ENCODE peak calls at places on chromosome 5, in six cellular contexts. One of them, this sample, is unnamed.

GRCh38 chr5:63011158-63011557 is 432.5 kb downstream of the LRRC70 start:
- DNase-seq in foreskin fibroblast: no peak
- DNase-seq in PC-3: no peak
- DNase-seq in ovary: no peak
- DNase-seq in AG09309: no peak
- DNase-seq in GM23248: no peak
- DNase-seq in this sample: no peak

GRCh38 chr5:9927106-9927505 is 297.0 kb upstream of the TAS2R1 start:
- DNase-seq in foreskin fibroblast: peak
- DNase-seq in PC-3: peak
- DNase-seq in ovary: no peak
- DNase-seq in AG09309: no peak
- DNase-seq in GM23248: peak
- DNase-seq in this sample: peak

GRCh38 chr5:96175090-96175489 is 213.4 kb upstream of the ELL2 start:
- DNase-seq in foreskin fibroblast: no peak
- DNase-seq in PC-3: peak
- DNase-seq in ovary: no peak
- DNase-seq in AG09309: no peak
- DNase-seq in GM23248: peak
- DNase-seq in this sample: no peak

GRCh38 chr5:923473-923873 is 30.8 kb downstream of the TRIP13 start:
- DNase-seq in foreskin fibroblast: peak
- DNase-seq in PC-3: peak
- DNase-seq in ovary: peak
- DNase-seq in AG09309: no peak
- DNase-seq in GM23248: peak
- DNase-seq in this sample: no peak

GRCh38 chr5:37889612-37890317 is 49.9 kb upstream of the GDNF start:
- DNase-seq in foreskin fibroblast: peak
- DNase-seq in PC-3: peak
- DNase-seq in ovary: no peak
- DNase-seq in AG09309: peak
- DNase-seq in GM23248: peak
- DNase-seq in this sample: peak

GRCh38 chr5:176152191-176152932 is 85.9 kb upstream of the SIMC1 start:
- DNase-seq in foreskin fibroblast: no peak
- DNase-seq in PC-3: no peak
- DNase-seq in ovary: no peak
- DNase-seq in AG09309: no peak
- DNase-seq in GM23248: no peak
- DNase-seq in this sample: no peak

GRCh38 chr5:122142480-122142879 is 13.1 kb downstream of the ZNF474 start:
- DNase-seq in foreskin fibroblast: peak
- DNase-seq in PC-3: peak
- DNase-seq in ovary: no peak
- DNase-seq in AG09309: no peak
- DNase-seq in GM23248: peak
- DNase-seq in this sample: peak

GRCh38 chr5:55921617-55922016 is 70.5 kb downstream of the IL31RA start:
- DNase-seq in foreskin fibroblast: no peak
- DNase-seq in PC-3: no peak
- DNase-seq in ovary: no peak
- DNase-seq in AG09309: no peak
- DNase-seq in GM23248: no peak
- DNase-seq in this sample: no peak

GRCh38 chr5:75337366-75338021 is 474 bp downstream of the HMGCR start:
- DNase-seq in foreskin fibroblast: no peak
- DNase-seq in PC-3: no peak
- DNase-seq in ovary: no peak
- DNase-seq in AG09309: no peak
- DNase-seq in GM23248: peak
- DNase-seq in this sample: no peak

GRCh38 chr5:107572800-107573368 is 97.9 kb downstream of the EFNA5 start:
- DNase-seq in foreskin fibroblast: no peak
- DNase-seq in PC-3: no peak
- DNase-seq in ovary: no peak
- DNase-seq in AG09309: no peak
- DNase-seq in GM23248: no peak
- DNase-seq in this sample: no peak

GRCh38 chr5:146697211-146697610 is 181.2 kb upstream of the GPR151 start:
- DNase-seq in foreskin fibroblast: no peak
- DNase-seq in PC-3: no peak
- DNase-seq in ovary: no peak
- DNase-seq in AG09309: no peak
- DNase-seq in GM23248: no peak
- DNase-seq in this sample: no peak

GRCh38 chr5:66931651-66932050 is 264.9 kb downstream of the CD180 start:
- DNase-seq in foreskin fibroblast: no peak
- DNase-seq in PC-3: no peak
- DNase-seq in ovary: no peak
- DNase-seq in AG09309: no peak
- DNase-seq in GM23248: no peak
- DNase-seq in this sample: no peak

GRCh38 chr5:129094924-129095797 is 612 bp downstream of the ISOC1 start:
- DNase-seq in foreskin fibroblast: peak
- DNase-seq in PC-3: peak
- DNase-seq in ovary: peak
- DNase-seq in AG09309: no peak
- DNase-seq in GM23248: peak
- DNase-seq in this sample: no peak

GRCh38 chr5:157648275-157648990 is 3.8 kb downstream of the SOX30 start:
- DNase-seq in foreskin fibroblast: no peak
- DNase-seq in PC-3: peak
- DNase-seq in ovary: no peak
- DNase-seq in AG09309: no peak
- DNase-seq in GM23248: no peak
- DNase-seq in this sample: no peak

GRCh38 chr5:167143726-167144125 is 1147.7 kb upstream of the WWC1 start:
- DNase-seq in foreskin fibroblast: no peak
- DNase-seq in PC-3: no peak
- DNase-seq in ovary: no peak
- DNase-seq in AG09309: no peak
- DNase-seq in GM23248: no peak
- DNase-seq in this sample: no peak

GRCh38 chr5:9445989-9446388 is 99.9 kb downstream of the SEMA5A start:
- DNase-seq in foreskin fibroblast: no peak
- DNase-seq in PC-3: no peak
- DNase-seq in ovary: no peak
- DNase-seq in AG09309: no peak
- DNase-seq in GM23248: peak
- DNase-seq in this sample: no peak

GRCh38 chr5:116032094-116032517 is at the start of gene ARL14EPL:
- DNase-seq in foreskin fibroblast: peak
- DNase-seq in PC-3: peak
- DNase-seq in ovary: no peak
- DNase-seq in AG09309: peak
- DNase-seq in GM23248: peak
- DNase-seq in this sample: peak

GRCh38 chr5:13227520-13227919 is 717.0 kb downstream of the DNAH5 start:
- DNase-seq in foreskin fibroblast: no peak
- DNase-seq in PC-3: no peak
- DNase-seq in ovary: no peak
- DNase-seq in AG09309: no peak
- DNase-seq in GM23248: no peak
- DNase-seq in this sample: no peak

GRCh38 chr5:107671742-107672211 is 1.0 kb upstream of the EFNA5 start:
- DNase-seq in foreskin fibroblast: peak
- DNase-seq in PC-3: peak
- DNase-seq in ovary: peak
- DNase-seq in AG09309: no peak
- DNase-seq in GM23248: peak
- DNase-seq in this sample: peak

GRCh38 chr5:126444137-126444536 is 20.9 kb downstream of the GRAMD2B start:
- DNase-seq in foreskin fibroblast: no peak
- DNase-seq in PC-3: no peak
- DNase-seq in ovary: no peak
- DNase-seq in AG09309: no peak
- DNase-seq in GM23248: no peak
- DNase-seq in this sample: no peak

GRCh38 chr5:168106008-168106761 is 185.3 kb upstream of the WWC1 start:
- DNase-seq in foreskin fibroblast: peak
- DNase-seq in PC-3: peak
- DNase-seq in ovary: no peak
- DNase-seq in AG09309: peak
- DNase-seq in GM23248: peak
- DNase-seq in this sample: peak

GRCh38 chr5:157280927-157281326 is 15.0 kb downstream of the CYFIP2 start:
- DNase-seq in foreskin fibroblast: peak
- DNase-seq in PC-3: no peak
- DNase-seq in ovary: no peak
- DNase-seq in AG09309: peak
- DNase-seq in GM23248: peak
- DNase-seq in this sample: no peak

GRCh38 chr5:111774525-111774924 is 17.5 kb upstream of the NREP start:
- DNase-seq in foreskin fibroblast: peak
- DNase-seq in PC-3: peak
- DNase-seq in ovary: no peak
- DNase-seq in AG09309: no peak
- DNase-seq in GM23248: no peak
- DNase-seq in this sample: no peak
- H3K4me3 ChIP-seq in foreskin fibroblast: no peak
- H3K4me3 ChIP-seq in PC-3: no peak
- H3K4me3 ChIP-seq in ovary: no peak
- H3K4me3 ChIP-seq in AG09309: no peak
- H3K4me3 ChIP-seq in GM23248: no peak
- H3K4me3 ChIP-seq in this sample: no peak

GRCh38 chr5:181047921-181048320 is 7.9 kb downstream of the BTNL9 start:
- DNase-seq in foreskin fibroblast: no peak
- DNase-seq in PC-3: no peak
- DNase-seq in ovary: no peak
- DNase-seq in AG09309: no peak
- DNase-seq in GM23248: no peak
- DNase-seq in this sample: no peak
- H3K4me3 ChIP-seq in foreskin fibroblast: no peak
- H3K4me3 ChIP-seq in PC-3: no peak
- H3K4me3 ChIP-seq in ovary: no peak
- H3K4me3 ChIP-seq in AG09309: no peak
- H3K4me3 ChIP-seq in GM23248: no peak
- H3K4me3 ChIP-seq in this sample: no peak

GRCh38 chr5:33772276-33772990 is 119.4 kb downstream of the ADAMTS12 start:
- DNase-seq in foreskin fibroblast: peak
- DNase-seq in PC-3: peak
- DNase-seq in ovary: no peak
- DNase-seq in AG09309: no peak
- DNase-seq in GM23248: peak
- DNase-seq in this sample: no peak
- H3K4me3 ChIP-seq in foreskin fibroblast: no peak
- H3K4me3 ChIP-seq in PC-3: no peak
- H3K4me3 ChIP-seq in ovary: no peak
- H3K4me3 ChIP-seq in AG09309: no peak
- H3K4me3 ChIP-seq in GM23248: no peak
- H3K4me3 ChIP-seq in this sample: no peak

DNA sequence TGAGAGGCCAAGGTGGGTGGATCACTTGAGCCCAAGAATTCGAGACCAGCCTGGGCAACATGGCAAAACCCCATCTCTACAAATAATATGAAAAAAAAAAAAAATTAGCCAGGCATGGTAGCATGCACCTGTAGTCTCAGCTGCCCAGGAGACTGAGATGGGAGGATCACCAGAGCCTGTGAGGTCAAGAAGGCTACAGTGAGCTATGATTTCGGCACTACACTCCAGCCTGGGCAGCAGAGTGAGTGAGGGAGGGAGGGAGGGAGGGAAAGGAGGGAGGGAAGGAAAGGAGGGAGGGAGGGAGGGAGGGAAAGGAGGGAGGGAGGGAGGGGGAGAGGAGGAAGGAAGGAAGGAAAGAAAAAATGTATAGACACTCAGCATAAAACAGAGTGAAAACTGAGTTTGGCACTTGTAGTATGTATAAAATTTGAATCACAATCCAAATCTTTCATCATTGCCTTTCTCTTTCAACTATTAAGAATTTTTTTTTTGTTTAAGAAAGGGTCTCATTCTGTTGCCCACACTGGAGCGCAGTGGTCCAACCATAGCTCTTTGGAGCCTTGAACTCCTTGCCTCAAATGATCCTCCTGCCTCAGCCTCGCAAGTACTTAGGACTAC is 27.8 kb downstream of the SERINC5 start:
- DNase-seq in foreskin fibroblast: no peak
- DNase-seq in PC-3: no peak
- DNase-seq in ovary: no peak
- DNase-seq in AG09309: no peak
- DNase-seq in GM23248: no peak
- DNase-seq in this sample: no peak
- H3K4me3 ChIP-seq in foreskin fibroblast: no peak
- H3K4me3 ChIP-seq in PC-3: no peak
- H3K4me3 ChIP-seq in ovary: no peak
- H3K4me3 ChIP-seq in AG09309: no peak
- H3K4me3 ChIP-seq in GM23248: no peak
- H3K4me3 ChIP-seq in this sample: no peak

DNA sequence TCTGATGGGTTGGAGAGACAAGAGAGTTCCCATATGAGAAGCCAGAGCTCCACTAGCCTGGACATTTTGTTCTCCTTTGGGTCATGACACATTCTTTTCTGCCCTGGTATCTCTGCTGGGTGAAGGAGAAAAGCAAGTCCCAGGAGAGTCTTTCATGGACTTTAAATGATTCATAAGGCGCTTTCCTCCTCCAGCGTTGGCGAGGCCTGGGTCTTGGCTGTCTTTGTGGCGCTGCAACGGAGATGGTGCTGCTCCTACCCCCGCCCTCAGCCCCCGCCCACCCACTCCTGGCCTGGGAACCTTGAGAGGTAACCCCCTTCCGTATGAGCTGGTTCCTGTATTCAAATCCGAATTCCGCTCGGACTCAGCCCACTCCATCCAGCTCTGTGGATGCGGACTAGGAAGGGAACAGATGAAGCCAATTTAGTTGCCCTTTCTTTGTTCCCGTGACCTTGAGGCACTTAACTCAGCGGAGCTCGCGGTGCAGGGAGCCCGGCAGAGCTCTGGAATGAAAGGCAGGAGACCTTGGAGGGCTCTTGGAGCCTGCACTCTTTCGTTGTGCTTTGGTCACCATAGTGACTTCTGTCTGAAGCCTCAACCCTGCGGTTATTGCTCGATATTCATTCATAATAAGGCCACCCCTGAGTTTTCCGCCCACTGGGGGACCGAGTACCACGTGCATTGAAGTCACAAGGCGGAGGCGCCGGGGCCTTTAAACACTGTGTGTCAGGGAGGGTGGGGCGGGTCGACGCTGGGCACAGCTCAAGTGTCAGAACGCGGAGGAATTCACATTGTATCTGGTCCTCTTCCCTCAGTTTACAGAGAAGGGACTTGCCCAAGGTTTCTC is 14.0 kb upstream of the PWWP2A start:
- DNase-seq in foreskin fibroblast: peak
- DNase-seq in PC-3: no peak
- DNase-seq in ovary: peak
- DNase-seq in AG09309: no peak
- DNase-seq in GM23248: peak
- DNase-seq in this sample: no peak
- H3K4me3 ChIP-seq in foreskin fibroblast: no peak
- H3K4me3 ChIP-seq in PC-3: no peak
- H3K4me3 ChIP-seq in ovary: no peak
- H3K4me3 ChIP-seq in AG09309: no peak
- H3K4me3 ChIP-seq in GM23248: no peak
- H3K4me3 ChIP-seq in this sample: no peak